ENCODE peak calls at places on chromosomes 6 and 20, in ten cellular contexts. N is astrocyte of the spinal cord, K is GM23338, P is IMR-90, L is HCT116, T is ovary, G is AG10803, A is lower lobe of right lung, O is left ventricle myocardium inferior, E is HL-60. M is an unnamed sample.

GRCh38 chr20:59785118-59785959 is 148.1 kb downstream of the SYCP2 start:
- DNase-seq in N (no peak), K (no peak), P (no peak), L (no peak), T (no peak), G (no peak), A (no peak), O (no peak), E (no peak), M (no peak)

GRCh38 chr20:41330941-41331340 is 9.7 kb upstream of the LPIN3 start:
- DNase-seq in N (no peak), K (no peak), P (no peak), L (no peak), T (no peak), G (no peak), A (no peak), O (no peak), E (no peak), M (no peak)

GRCh38 chr6:108254436-108255410 is 6.1 kb downstream of the SNX3 start:
- DNase-seq in N (no peak), K (no peak), P (no peak), L (no peak), T (no peak), G (no peak), A (no peak), O (no peak), E (no peak), M (no peak)

GRCh38 chr20:43904195-43904594 is 10.5 kb upstream of the TOX2 start:
- DNase-seq in N (no peak), K (peak), P (no peak), L (no peak), T (no peak), G (no peak), A (no peak), O (no peak), E (no peak), M (no peak)

GRCh38 chr6:52557389-52558265 is 19.2 kb downstream of the TRAM2 start:
- DNase-seq in N (no peak), K (peak), P (peak), L (no peak), T (no peak), G (no peak), A (no peak), O (no peak), E (no peak), M (no peak)

GRCh38 chr6:144661101-144661806 is 376.1 kb downstream of the UTRN start:
- DNase-seq in N (peak), K (peak), P (peak), L (no peak), T (no peak), G (peak), A (no peak), O (no peak), E (no peak), M (no peak)

GRCh38 chr20:19453781-19454310 is 241.4 kb downstream of the SLC24A3 start:
- DNase-seq in N (no peak), K (peak), P (no peak), L (no peak), T (no peak), G (no peak), A (no peak), O (no peak), E (no peak), M (no peak)

GRCh38 chr6:70369332-70369950 is 43.9 kb upstream of the FAM135A start:
- DNase-seq in N (peak), K (peak), P (peak), L (peak), T (peak), G (peak), A (peak), O (peak), E (peak), M (peak)

GRCh38 chr20:17543531-17543961 is 12.4 kb upstream of the BFSP1 start:
- DNase-seq in N (peak), K (no peak), P (peak), L (no peak), T (no peak), G (peak), A (no peak), O (no peak), E (no peak), M (peak)

GRCh38 chr6:111971866-111972532 is 81.9 kb upstream of the CCN6 start:
- DNase-seq in N (peak), K (no peak), P (peak), L (no peak), T (no peak), G (peak), A (no peak), O (no peak), E (no peak), M (no peak)

GRCh38 chr6:18861182-18861581 is 474.0 kb downstream of the RNF144B start:
- DNase-seq in N (no peak), K (no peak), P (no peak), L (no peak), T (no peak), G (no peak), A (no peak), O (no peak), E (no peak), M (no peak)

GRCh38 chr20:4138056-4138455 is 122.7 kb upstream of the RNF24 start:
- DNase-seq in N (no peak), K (no peak), P (no peak), L (no peak), T (no peak), G (no peak), A (no peak), O (no peak), E (no peak), M (no peak)

GRCh38 chr20:41234546-41234945 is 83.0 kb downstream of the ZHX3 start:
- DNase-seq in N (peak), K (no peak), P (no peak), L (no peak), T (no peak), G (no peak), A (no peak), O (peak), E (no peak), M (peak)

GRCh38 chr6:148309301-148309700 is 33.3 kb upstream of the SASH1 start:
- DNase-seq in N (no peak), K (no peak), P (no peak), L (no peak), T (no peak), G (no peak), A (no peak), O (no peak), E (no peak), M (no peak)

GRCh38 chr6:43812850-43813584 is 43.0 kb downstream of the VEGFA start:
- DNase-seq in N (no peak), K (no peak), P (peak), L (no peak), T (no peak), G (no peak), A (peak), O (no peak), E (no peak), M (peak)

GRCh38 chr6:142452993-142453392 is 151.2 kb downstream of the ADGRG6 start:
- DNase-seq in N (no peak), K (no peak), P (no peak), L (no peak), T (no peak), G (no peak), A (no peak), O (no peak), E (no peak), M (no peak)

GRCh38 chr6:47727391-47727790 is 29.0 kb downstream of the ADGRF4 start:
- DNase-seq in N (no peak), K (no peak), P (no peak), L (no peak), T (no peak), G (no peak), A (no peak), O (no peak), E (no peak), M (no peak)

GRCh38 chr20:19802492-19803158 is 44.6 kb downstream of the RIN2 start:
- DNase-seq in N (peak), K (peak), P (peak), L (peak), T (no peak), G (no peak), A (no peak), O (no peak), E (no peak), M (no peak)

GRCh38 chr20:59131541-59132285 is 31.9 kb upstream of the ZNF831 start:
- DNase-seq in N (no peak), K (no peak), P (no peak), L (no peak), T (no peak), G (no peak), A (no peak), O (no peak), E (no peak), M (no peak)

GRCh38 chr6:70395301-70395672 is 18.0 kb upstream of the FAM135A start:
- DNase-seq in N (no peak), K (peak), P (no peak), L (no peak), T (no peak), G (no peak), A (no peak), O (no peak), E (no peak), M (no peak)

GRCh38 chr6:98921038-98921437 is 26.7 kb downstream of the FBXL4 start:
- DNase-seq in N (peak), K (no peak), P (peak), L (no peak), T (no peak), G (no peak), A (no peak), O (no peak), E (no peak), M (peak)

GRCh38 chr6:21111399-21111725 is 482.2 kb upstream of the SOX4 start:
- DNase-seq in N (no peak), K (peak), P (peak), L (peak), T (no peak), G (no peak), A (no peak), O (no peak), E (no peak), M (no peak)

GRCh38 chr6:111031151-111031550 is 49.3 kb downstream of the RPF2 start:
- DNase-seq in N (no peak), K (no peak), P (no peak), L (no peak), T (no peak), G (no peak), A (no peak), O (no peak), E (no peak), M (no peak)

GRCh38 chr6:90048191-90048969 is 154.1 kb downstream of the GJA10 start:
- DNase-seq in N (no peak), K (no peak), P (no peak), L (no peak), T (no peak), G (no peak), A (no peak), O (no peak), E (no peak), M (no peak)

GRCh38 chr20:19880256-19881079 is 122.4 kb downstream of the RIN2 start:
- DNase-seq in N (peak), K (no peak), P (peak), L (peak), T (no peak), G (peak), A (no peak), O (no peak), E (no peak), M (peak)

GRCh38 chr20:2873747-2874041 is 413 bp downstream of the PTPRA start:
- DNase-seq in N (peak), K (peak), P (peak), L (no peak), T (peak), G (no peak), A (peak), O (peak), E (no peak), M (peak)

GRCh38 chr6:132404736-132405135 is 3.5 kb upstream of the MOXD1 start:
- DNase-seq in N (peak), K (peak), P (peak), L (no peak), T (no peak), G (no peak), A (no peak), O (no peak), E (no peak), M (peak)

GRCh38 chr6:20173833-20174796 is 38.2 kb downstream of the MBOAT1 start:
- DNase-seq in N (no peak), K (no peak), P (no peak), L (no peak), T (no peak), G (no peak), A (no peak), O (no peak), E (peak), M (no peak)

GRCh38 chr20:61120595-61121515 is 131.2 kb upstream of the CDH4 start:
- DNase-seq in N (peak), K (peak), P (peak), L (no peak), T (no peak), G (peak), A (no peak), O (peak), E (peak), M (peak)

GRCh38 chr20:62741191-62741676 is 32.6 kb downstream of the NTSR1 start:
- DNase-seq in N (peak), K (peak), P (no peak), L (no peak), T (no peak), G (no peak), A (peak), O (peak), E (no peak), M (peak)

GRCh38 chr6:137664183-137664582 is 170.0 kb upstream of the OLIG3 start:
- DNase-seq in N (no peak), K (no peak), P (no peak), L (no peak), T (no peak), G (no peak), A (no peak), O (no peak), E (no peak), M (no peak)

GRCh38 chr6:9208956-9209355 is 773.6 kb upstream of the SLC35B3 start:
- DNase-seq in N (no peak), K (no peak), P (no peak), L (no peak), T (no peak), G (no peak), A (no peak), O (no peak), E (no peak), M (no peak)

GRCh38 chr20:32437391-32438074 is 79.4 kb downstream of the ASXL1 start:
- DNase-seq in N (no peak), K (peak), P (no peak), L (no peak), T (no peak), G (no peak), A (no peak), O (no peak), E (no peak), M (no peak)

GRCh38 chr20:44908987-44909871 is 631 bp upstream of the PABPC1L start:
- DNase-seq in N (no peak), K (no peak), P (no peak), L (no peak), T (no peak), G (no peak), A (no peak), O (no peak), E (no peak), M (no peak)

GRCh38 chr6:143279385-143279784 is 171.1 kb downstream of the ADAT2 start:
- DNase-seq in N (peak), K (peak), P (peak), L (peak), T (no peak), G (no peak), A (no peak), O (no peak), E (no peak), M (peak)

DNA sequence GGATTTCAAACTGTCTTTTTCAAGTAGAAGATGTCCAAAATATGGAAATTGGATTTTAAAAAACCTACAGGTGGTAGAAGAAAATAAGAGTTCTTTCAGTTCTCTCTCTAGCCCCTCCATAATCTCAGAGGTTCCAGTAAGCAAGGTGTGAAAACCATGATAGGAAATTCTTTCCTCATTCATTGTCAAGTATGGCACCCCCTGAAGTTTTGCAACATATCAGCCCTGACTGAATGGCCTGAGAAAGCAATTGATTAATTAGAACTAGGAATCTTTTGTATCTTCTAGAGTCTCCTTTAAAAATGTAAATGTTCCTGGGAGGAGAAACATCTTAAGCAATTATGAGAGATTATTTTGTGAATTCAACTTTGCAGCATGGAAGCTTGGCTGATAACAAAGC is 198.7 kb upstream of the STXBP5 start:
- DNase-seq in N (no peak), K (peak), P (no peak), L (no peak), T (no peak), G (no peak), A (no peak), O (no peak), E (no peak), M (no peak)
- TF ChIP-seq CTCF in N (peak), K (peak), P (no peak), L (peak), T (no peak), G (no peak), A (no peak), O (no peak), E (no peak), M (peak)

DNA sequence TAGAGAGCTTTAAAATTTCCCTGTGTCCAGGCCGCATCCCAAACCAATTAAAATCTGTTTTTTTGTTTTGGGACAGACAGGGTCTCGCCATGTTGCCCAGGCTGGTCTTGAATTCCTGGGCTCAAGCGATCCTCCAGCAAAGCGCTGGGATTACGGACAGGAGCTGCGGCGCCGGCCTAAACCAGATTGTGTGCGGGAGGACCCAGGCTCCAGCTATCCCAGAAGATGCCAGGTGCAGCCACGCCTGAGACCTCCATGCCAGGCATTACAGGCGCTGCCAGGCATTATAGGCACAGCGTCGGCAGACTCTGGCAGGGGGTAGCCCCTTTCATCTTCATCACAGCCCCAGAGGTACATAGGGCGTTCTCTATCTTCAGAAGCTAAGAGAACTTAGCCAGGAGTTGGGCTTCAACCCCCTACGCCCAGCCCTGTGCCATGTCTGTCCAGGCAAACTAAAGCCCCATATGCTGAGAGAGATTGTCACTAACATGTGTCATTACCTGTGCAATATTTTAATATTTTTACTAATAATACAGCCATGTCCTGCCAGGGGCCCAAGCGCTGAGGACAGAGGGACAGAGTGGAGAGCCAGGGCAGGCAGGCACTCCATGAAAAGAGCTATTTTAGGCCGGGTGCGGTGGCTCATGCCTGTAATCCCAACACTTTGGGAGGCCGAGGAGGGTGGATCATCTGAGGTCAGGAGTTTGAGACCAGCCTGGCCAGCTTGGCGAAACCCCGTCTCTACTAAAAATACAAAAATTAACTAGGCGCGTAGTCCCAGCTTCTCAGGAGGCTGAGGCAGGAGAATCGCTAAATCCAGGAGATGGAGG is 9.8 kb upstream of the GRM4 start:
- DNase-seq in N (no peak), K (no peak), P (no peak), L (no peak), T (no peak), G (no peak), A (no peak), O (no peak), E (no peak), M (no peak)
- H3K4me3 ChIP-seq in N (no peak), K (peak), P (no peak), L (no peak), T (no peak), G (no peak), A (no peak), O (no peak), E (no peak), M (no peak)

GRCh38 chr20:56195946-56196345 is 52.6 kb upstream of the MC3R start:
- DNase-seq in N (no peak), K (no peak), P (no peak), L (no peak), T (no peak), G (no peak), A (no peak), O (no peak), E (no peak), M (no peak)

GRCh38 chr20:56204206-56204605 is 44.3 kb upstream of the MC3R start:
- DNase-seq in N (no peak), K (no peak), P (no peak), L (no peak), T (no peak), G (no peak), A (no peak), O (no peak), E (no peak), M (no peak)

GRCh38 chr20:56205350-56205749 is 43.2 kb upstream of the MC3R start:
- DNase-seq in N (no peak), K (no peak), P (no peak), L (no peak), T (no peak), G (no peak), A (no peak), O (no peak), E (no peak), M (no peak)

GRCh38 chr20:56202493-56203077 is 45.9 kb upstream of the MC3R start:
- DNase-seq in N (peak), K (no peak), P (no peak), L (no peak), T (no peak), G (no peak), A (no peak), O (no peak), E (no peak), M (peak)

GRCh38 chr20:56200456-56200855 is 48.1 kb upstream of the MC3R start:
- DNase-seq in N (no peak), K (peak), P (no peak), L (peak), T (no peak), G (no peak), A (no peak), O (no peak), E (peak), M (peak)
- TF ChIP-seq CTCF in N (peak), K (peak), P (peak), L (peak), T (no peak), G (no peak), A (no peak), O (no peak), E (peak), M (peak)

GRCh38 chr20:50535162-50535561 is 25.0 kb downstream of the PTPN1 start:
- DNase-seq in N (no peak), K (no peak), P (no peak), L (no peak), T (no peak), G (no peak), A (no peak), O (no peak), E (no peak), M (no peak)
- H3K4me3 ChIP-seq in N (no peak), K (no peak), P (no peak), L (no peak), T (no peak), G (no peak), A (no peak), O (no peak), E (no peak), M (no peak)

GRCh38 chr6:2990179-2990931 is 9.3 kb upstream of the NQO2 start:
- DNase-seq in N (peak), K (peak), P (no peak), L (no peak), T (peak), G (peak), A (peak), O (no peak), E (no peak), M (peak)

GRCh38 chr6:2990932-2991506 is 8.7 kb upstream of the NQO2 start:
- DNase-seq in N (no peak), K (no peak), P (no peak), L (no peak), T (no peak), G (no peak), A (no peak), O (no peak), E (no peak), M (no peak)

GRCh38 chr6:2988426-2989331 is 11.0 kb upstream of the NQO2 start:
- DNase-seq in N (peak), K (peak), P (peak), L (peak), T (peak), G (peak), A (peak), O (peak), E (peak), M (peak)

GRCh38 chr6:2988076-2988425 is 11.6 kb upstream of the NQO2 start:
- DNase-seq in N (no peak), K (no peak), P (no peak), L (no peak), T (no peak), G (no peak), A (no peak), O (no peak), E (no peak), M (no peak)

GRCh38 chr6:2989332-2990178 is 10.1 kb upstream of the NQO2 start:
- DNase-seq in N (peak), K (peak), P (peak), L (peak), T (peak), G (peak), A (peak), O (peak), E (peak), M (peak)
- TF ChIP-seq CTCF in N (no peak), K (no peak), P (no peak), L (no peak), T (no peak), G (no peak), A (peak), O (no peak), E (no peak), M (no peak)

M was measured in choroid plexus epithelial cell.